ENCODE peak calls at places on chromosomes 6 and 20, in eight cellular contexts. I is IMR-90, F is gastrocnemius medialis, O is ovary, D is A549, W is heart left ventricle, S is transverse colon, H is prostate gland. Q is an unnamed sample.

GRCh38 chr6:87068804-87069203 is 26.1 kb downstream of the CGA start:
- DNase-seq in I (no peak), D (no peak), W (no peak), H (no peak), O (no peak), F (no peak), S (no peak), Q (no peak)

GRCh38 chr20:57672164-57672563 is 37.7 kb downstream of the PMEPA1 start:
- DNase-seq in H (no peak), D (no peak), I (peak; percentile 10), F (no peak), O (no peak), W (peak; percentile 63), S (no peak), Q (no peak)

GRCh38 chr6:149925253-149925973 is 2.5 kb upstream of the RAET1G start:
- DNase-seq in S (peak; percentile 42), O (peak; percentile 47), W (peak; percentile 34), H (no peak), D (no peak), F (no peak), I (no peak), Q (peak; percentile 34)

GRCh38 chr6:144234399-144234798 is 50.7 kb upstream of the UTRN start:
- DNase-seq in S (no peak), O (no peak), D (no peak), F (no peak), H (no peak), I (no peak), W (no peak), Q (no peak)

GRCh38 chr6:38348366-38348765 is 291.4 kb downstream of the BTBD9 start:
- DNase-seq in W (no peak), D (no peak), I (no peak), O (no peak), H (no peak), S (no peak), F (no peak), Q (no peak)

GRCh38 chr20:62603021-62603906 is 39.0 kb upstream of the SLCO4A1 start:
- DNase-seq in I (peak; percentile 47), W (peak; percentile 72), S (peak; percentile 44), F (peak; percentile 32), H (peak; percentile 82), D (no peak), O (no peak), Q (no peak)

GRCh38 chr6:129243377-129243776 is 360.4 kb downstream of the LAMA2 start:
- DNase-seq in H (no peak), S (no peak), W (no peak), F (no peak), I (no peak), O (no peak), D (no peak), Q (no peak)

GRCh38 chr6:31094389-31094881 is 17.9 kb downstream of the C6orf15 start:
- DNase-seq in F (no peak), O (no peak), I (no peak), W (no peak), H (peak; percentile 47), S (peak; percentile 37), D (no peak), Q (no peak)

GRCh38 chr6:47603995-47604394 is 94.4 kb upstream of the ADGRF4 start:
- DNase-seq in W (no peak), H (peak; percentile 12), D (no peak), F (no peak), S (no peak), I (no peak), O (no peak), Q (no peak)

GRCh38 chr20:3084283-3084985 is at the start of gene AVP:
- DNase-seq in S (no peak), W (no peak), I (no peak), F (no peak), O (no peak), D (no peak), H (no peak), Q (no peak)

GRCh38 chr6:47308223-47308567 is 1.5 kb downstream of the TNFRSF21 start:
- DNase-seq in D (no peak), O (no peak), F (no peak), I (no peak), S (no peak), H (no peak), W (no peak), Q (no peak)

GRCh38 chr6:43772571-43773049 is 2.6 kb downstream of the VEGFA start:
- DNase-seq in I (no peak), F (peak; percentile 36), S (peak; percentile 43), O (peak; percentile 46), W (peak; percentile 56), H (no peak), D (peak; percentile 28), Q (no peak)

GRCh38 chr20:25294459-25295385 is 46.8 kb downstream of the PYGB start:
- DNase-seq in I (peak; percentile 52), O (peak; percentile 70), H (no peak), W (peak; percentile 64), F (no peak), D (peak; percentile 76), S (peak; percentile 52), Q (peak; percentile 54)

GRCh38 chr6:158059108-158059507 is 77.4 kb downstream of the SYNJ2 start:
- DNase-seq in S (no peak), O (no peak), I (no peak), H (no peak), D (no peak), W (no peak), F (no peak), Q (no peak)

GRCh38 chr20:62426678-62427077 is 661 bp downstream of the RBBP8NL start:
- DNase-seq in D (no peak), F (no peak), H (peak; percentile 19), I (no peak), W (no peak), S (no peak), O (no peak), Q (no peak)

GRCh38 chr6:129620234-129620610 is 89.8 kb downstream of the ARHGAP18 start:
- DNase-seq in I (no peak), F (no peak), W (no peak), S (no peak), O (no peak), H (no peak), D (no peak), Q (no peak)

GRCh38 chr6:49939993-49940498 is 23.9 kb downstream of the DEFB114 start:
- DNase-seq in H (no peak), D (peak; percentile 0), I (no peak), W (no peak), S (no peak), F (no peak), O (no peak), Q (no peak)

GRCh38 chr6:84967389-84967788 is 203.0 kb upstream of the TBX18 start:
- DNase-seq in F (no peak), I (peak; percentile 15), S (no peak), O (no peak), W (no peak), D (peak; percentile 65), H (no peak), Q (no peak)

GRCh38 chr6:42451595-42452170 is at the start of gene TRERF1:
- DNase-seq in O (peak; percentile 64), F (no peak), H (peak; percentile 51), D (peak; percentile 74), S (peak; percentile 64), W (peak; percentile 58), I (peak; percentile 81), Q (peak; percentile 62)

GRCh38 chr6:143963158-143963919 is 44.7 kb downstream of the PLAGL1 start:
- DNase-seq in D (no peak), I (no peak), S (no peak), O (no peak), W (no peak), F (no peak), H (no peak), Q (no peak)

GRCh38 chr6:3885262-3886036 is 36.3 kb downstream of the FAM50B start:
- DNase-seq in O (no peak), S (no peak), I (no peak), H (no peak), W (no peak), F (no peak), D (peak; percentile 62), Q (no peak)
- TF ChIP-seq CTCF in O (no peak), S (no peak), I (no peak), H (no peak), W (peak; percentile 24), F (peak; percentile 68), D (peak; percentile 17), Q (no peak)

GRCh38 chr6:41039060-41039998 is at the start of gene UNC5CL:
- DNase-seq in F (no peak), S (peak; percentile 73), I (no peak), W (no peak), H (peak; percentile 29), O (no peak), D (peak; percentile 46), Q (no peak)
- TF ChIP-seq POLR2A in F (no peak), S (no peak), I (no peak), W (no peak), H (no peak), O (no peak), D (no peak), Q (no peak)

GRCh38 chr6:166955865-166956443 is 396 bp downstream of the RNASET2 start:
- DNase-seq in D (no peak), S (no peak), H (no peak), W (no peak), O (no peak), F (no peak), I (peak; percentile 15), Q (no peak)

GRCh38 chr6:166958926-166959861 is 2.8 kb upstream of the RNASET2 start:
- DNase-seq in W (peak; percentile 45), F (no peak), D (no peak), S (peak; percentile 54), I (no peak), H (no peak), O (no peak), Q (no peak)

GRCh38 chr6:166956444-166957086 is at the start of gene RNASET2:
- DNase-seq in O (peak; percentile 99), W (peak; percentile 98), F (peak; percentile 93), D (peak; percentile 79), S (peak; percentile 100), H (peak; percentile 96), I (peak; percentile 82), Q (peak; percentile 98)

GRCh38 chr6:166957087-166957804 is 896 bp upstream of the RNASET2 start:
- DNase-seq in S (peak; percentile 79), W (peak; percentile 63), D (no peak), H (peak; percentile 35), O (peak; percentile 68), F (no peak), I (no peak), Q (peak; percentile 39)

DNA sequence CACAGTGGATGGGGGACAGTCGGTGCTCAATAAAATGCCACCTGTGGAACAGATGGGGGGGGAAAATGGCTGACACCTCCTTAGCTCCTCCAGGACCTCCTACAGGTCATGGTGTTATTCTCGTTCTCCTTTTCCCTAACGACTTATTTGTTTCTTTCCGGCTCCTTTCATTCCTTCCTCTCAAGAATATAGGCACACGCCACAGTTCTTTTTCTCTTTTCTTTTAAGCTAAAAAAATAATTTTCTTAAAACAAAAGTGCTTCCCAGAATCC is 1.4 kb upstream of the RNASET2 start:
- DNase-seq in H (no peak), D (no peak), W (no peak), O (no peak), I (no peak), S (no peak), F (no peak), Q (no peak)
- H3K4me3 ChIP-seq in H (no peak overlapping the region), D (no peak overlapping the region), W (no peak overlapping the region), O (no peak overlapping the region), I (no peak overlapping the region), S (no peak overlapping the region), F (no peak overlapping the region), Q (no peak overlapping the region)

DNA sequence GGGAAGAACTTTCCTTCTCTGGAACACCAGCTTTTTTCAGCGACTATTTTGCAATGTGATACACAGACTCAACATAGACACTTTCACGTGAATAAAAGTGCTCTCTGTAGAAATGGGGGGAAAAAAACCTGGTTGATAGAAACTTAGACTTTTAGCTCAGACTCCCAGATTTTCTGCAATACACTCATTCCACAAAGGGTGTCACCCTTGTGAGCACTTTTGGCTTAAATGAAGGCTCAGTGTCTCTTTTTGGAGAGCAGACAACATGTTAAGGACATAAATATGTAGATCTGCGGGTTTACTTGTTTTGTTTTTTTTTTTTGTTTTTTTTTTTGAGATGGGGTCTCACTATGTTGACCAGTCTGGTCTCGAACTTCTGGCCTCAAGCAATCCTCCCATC is 579.6 kb downstream of the PTPRT start:
- DNase-seq in D (no peak), W (no peak), O (no peak), F (no peak), H (no peak), S (no peak), I (no peak), Q (no peak)
- TF ChIP-seq CTCF in D (no peak), W (no peak), O (no peak), F (no peak), H (no peak), S (no peak), I (no peak), Q (no peak)

Q was measured in uterus.